ENCODE peak calls at places on chromosome 13, in four cellular contexts. One of them, this sample, is unnamed.

GRCh38 chr13:112722433-112723250 is 32.8 kb downstream of the ATP11A start:
- DNase-seq in astrocyte: peak
- DNase-seq in HepG2: peak
- DNase-seq in fibroblast of lung: peak
- DNase-seq in this sample: peak

GRCh38 chr13:89457977-89458376 is 1786.8 kb downstream of the SLITRK5 start:
- DNase-seq in HepG2: no peak
- DNase-seq in fibroblast of lung: peak
- DNase-seq in astrocyte: peak
- DNase-seq in this sample: peak

GRCh38 chr13:108961542-108962125 is 332.2 kb downstream of the MYO16 start:
- DNase-seq in fibroblast of lung: peak
- DNase-seq in astrocyte: peak
- DNase-seq in HepG2: peak
- DNase-seq in this sample: peak

GRCh38 chr13:24271611-24272451 is 37.5 kb upstream of the C1QTNF9 start:
- DNase-seq in astrocyte: peak
- DNase-seq in fibroblast of lung: peak
- DNase-seq in HepG2: peak
- DNase-seq in this sample: no peak

GRCh38 chr13:51643114-51643881 is 59.0 kb downstream of the WDFY2 start:
- DNase-seq in fibroblast of lung: peak
- DNase-seq in HepG2: peak
- DNase-seq in astrocyte: peak
- DNase-seq in this sample: peak

GRCh38 chr13:112521073-112521685 is 66.8 kb downstream of the TUBGCP3 start:
- DNase-seq in fibroblast of lung: peak
- DNase-seq in HepG2: no peak
- DNase-seq in astrocyte: no peak
- DNase-seq in this sample: no peak

GRCh38 chr13:51315658-51316057 is 23.8 kb upstream of the SERPINE3 start:
- DNase-seq in HepG2: no peak
- DNase-seq in fibroblast of lung: peak
- DNase-seq in astrocyte: peak
- DNase-seq in this sample: no peak

GRCh38 chr13:50319603-50320296 is 304.5 kb downstream of the KCNRG start:
- DNase-seq in HepG2: peak
- DNase-seq in astrocyte: peak
- DNase-seq in fibroblast of lung: peak
- DNase-seq in this sample: no peak

GRCh38 chr13:110348751-110349150 is 41.7 kb downstream of the COL4A2 start:
- DNase-seq in HepG2: no peak
- DNase-seq in fibroblast of lung: no peak
- DNase-seq in astrocyte: no peak
- DNase-seq in this sample: no peak

GRCh38 chr13:97810152-97810551 is 143.3 kb upstream of the IPO5 start:
- DNase-seq in astrocyte: no peak
- DNase-seq in fibroblast of lung: peak
- DNase-seq in HepG2: peak
- DNase-seq in this sample: no peak

GRCh38 chr13:78587395-78587794 is 16.0 kb downstream of the POU4F1 start:
- DNase-seq in HepG2: no peak
- DNase-seq in astrocyte: no peak
- DNase-seq in fibroblast of lung: no peak
- DNase-seq in this sample: no peak

GRCh38 chr13:75770164-75771145 is 134.3 kb downstream of the LMO7 start:
- DNase-seq in HepG2: no peak
- DNase-seq in astrocyte: peak
- DNase-seq in fibroblast of lung: peak
- DNase-seq in this sample: no peak

GRCh38 chr13:71580614-71581013 is 286.4 kb downstream of the DACH1 start:
- DNase-seq in astrocyte: no peak
- DNase-seq in fibroblast of lung: no peak
- DNase-seq in HepG2: no peak
- DNase-seq in this sample: no peak

GRCh38 chr13:51625555-51626345 is 41.5 kb downstream of the WDFY2 start:
- DNase-seq in HepG2: no peak
- DNase-seq in astrocyte: no peak
- DNase-seq in fibroblast of lung: no peak
- DNase-seq in this sample: no peak

GRCh38 chr13:24127116-24127631 is 33.3 kb upstream of the SPATA13 start:
- DNase-seq in HepG2: no peak
- DNase-seq in fibroblast of lung: peak
- DNase-seq in astrocyte: no peak
- DNase-seq in this sample: no peak

GRCh38 chr13:30818323-30818960 is 83.1 kb downstream of the ALOX5AP start:
- DNase-seq in astrocyte: peak
- DNase-seq in fibroblast of lung: peak
- DNase-seq in HepG2: no peak
- DNase-seq in this sample: no peak

GRCh38 chr13:23433171-23434153 is at the start of gene SACS:
- DNase-seq in astrocyte: peak
- DNase-seq in HepG2: no peak
- DNase-seq in fibroblast of lung: peak
- DNase-seq in this sample: no peak

GRCh38 chr13:31261241-31261640 is 61.5 kb downstream of the B3GLCT start:
- DNase-seq in HepG2: no peak
- DNase-seq in astrocyte: no peak
- DNase-seq in fibroblast of lung: no peak
- DNase-seq in this sample: no peak

GRCh38 chr13:21067794-21068193 is 6.4 kb upstream of the LATS2 start:
- DNase-seq in HepG2: no peak
- DNase-seq in astrocyte: no peak
- DNase-seq in fibroblast of lung: no peak
- DNase-seq in this sample: no peak

GRCh38 chr13:66556306-66556705 is 673.8 kb downstream of the PCDH9 start:
- DNase-seq in astrocyte: no peak
- DNase-seq in HepG2: no peak
- DNase-seq in fibroblast of lung: no peak
- DNase-seq in this sample: no peak

GRCh38 chr13:45658586-45659235 is 43.2 kb upstream of the ERICH6B start:
- DNase-seq in HepG2: no peak
- DNase-seq in astrocyte: peak
- DNase-seq in fibroblast of lung: peak
- DNase-seq in this sample: peak

GRCh38 chr13:30998548-30999140 is 66.2 kb downstream of the TEX26 start:
- DNase-seq in fibroblast of lung: peak
- DNase-seq in HepG2: no peak
- DNase-seq in astrocyte: peak
- DNase-seq in this sample: no peak

GRCh38 chr13:93862259-93862658 is 617.2 kb downstream of the DCT start:
- DNase-seq in fibroblast of lung: peak
- DNase-seq in astrocyte: peak
- DNase-seq in HepG2: no peak
- DNase-seq in this sample: no peak

GRCh38 chr13:24682353-24682752 is 2.1 kb downstream of the ATP12A start:
- DNase-seq in fibroblast of lung: no peak
- DNase-seq in astrocyte: no peak
- DNase-seq in HepG2: no peak
- DNase-seq in this sample: no peak

GRCh38 chr13:30042891-30043630 is 192.6 kb upstream of the UBL3 start:
- DNase-seq in astrocyte: no peak
- DNase-seq in HepG2: no peak
- DNase-seq in fibroblast of lung: no peak
- DNase-seq in this sample: no peak

GRCh38 chr13:44974056-44974798 is 15.0 kb downstream of the NUFIP1 start:
- DNase-seq in fibroblast of lung: peak
- DNase-seq in astrocyte: peak
- DNase-seq in HepG2: no peak
- DNase-seq in this sample: no peak

GRCh38 chr13:46663644-46664043 is 110.7 kb downstream of the LRCH1 start:
- DNase-seq in astrocyte: no peak
- DNase-seq in fibroblast of lung: no peak
- DNase-seq in HepG2: no peak
- DNase-seq in this sample: no peak

GRCh38 chr13:110001622-110002275 is 215.4 kb upstream of the IRS2 start:
- DNase-seq in astrocyte: peak
- DNase-seq in HepG2: no peak
- DNase-seq in fibroblast of lung: peak
- DNase-seq in this sample: no peak

GRCh38 chr13:76012091-76012721 is 376.1 kb downstream of the LMO7 start:
- DNase-seq in astrocyte: peak
- DNase-seq in HepG2: no peak
- DNase-seq in fibroblast of lung: peak
- DNase-seq in this sample: no peak

GRCh38 chr13:108959254-108959653 is 329.8 kb downstream of the MYO16 start:
- DNase-seq in fibroblast of lung: peak
- DNase-seq in astrocyte: peak
- DNase-seq in HepG2: no peak
- DNase-seq in this sample: no peak

GRCh38 chr13:27573265-27573664 is 47.1 kb downstream of the LNX2 start:
- DNase-seq in astrocyte: peak
- DNase-seq in HepG2: peak
- DNase-seq in fibroblast of lung: peak
- DNase-seq in this sample: no peak

GRCh38 chr13:80547885-80548284 is 207.0 kb upstream of the SPRY2 start:
- DNase-seq in astrocyte: no peak
- DNase-seq in fibroblast of lung: peak
- DNase-seq in HepG2: no peak
- DNase-seq in this sample: no peak

GRCh38 chr13:106348032-106348431 is 187.4 kb downstream of the EFNB2 start:
- DNase-seq in astrocyte: peak
- DNase-seq in HepG2: no peak
- DNase-seq in fibroblast of lung: peak
- DNase-seq in this sample: peak

GRCh38 chr13:107835339-107836018 is 379.9 kb downstream of the LIG4 start:
- DNase-seq in astrocyte: peak
- DNase-seq in HepG2: no peak
- DNase-seq in fibroblast of lung: peak
- DNase-seq in this sample: no peak

GRCh38 chr13:40191186-40191980 is 475.1 kb downstream of the FOXO1 start:
- DNase-seq in astrocyte: peak
- DNase-seq in fibroblast of lung: peak
- DNase-seq in HepG2: no peak
- DNase-seq in this sample: no peak

GRCh38 chr13:40190656-40191100 is 475.8 kb downstream of the FOXO1 start:
- DNase-seq in HepG2: peak
- DNase-seq in fibroblast of lung: peak
- DNase-seq in astrocyte: peak
- DNase-seq in this sample: peak

GRCh38 chr13:40189426-40189825 is 477.0 kb downstream of the FOXO1 start:
- DNase-seq in astrocyte: no peak
- DNase-seq in fibroblast of lung: no peak
- DNase-seq in HepG2: no peak
- DNase-seq in this sample: no peak

GRCh38 chr13:40187836-40188591 is 478.4 kb downstream of the FOXO1 start:
- DNase-seq in HepG2: no peak
- DNase-seq in fibroblast of lung: peak
- DNase-seq in astrocyte: no peak
- DNase-seq in this sample: no peak

GRCh38 chr13:40189885-40190655 is 476.4 kb downstream of the FOXO1 start:
- DNase-seq in fibroblast of lung: peak
- DNase-seq in HepG2: no peak
- DNase-seq in astrocyte: no peak
- DNase-seq in this sample: no peak
- H2AFZ ChIP-seq in fibroblast of lung: no peak
- H2AFZ ChIP-seq in HepG2: no peak
- H2AFZ ChIP-seq in astrocyte: peak
- H2AFZ ChIP-seq in this sample: no peak

GRCh38 chr13:59086147-59086546 is 1077.6 kb downstream of the DIAPH3 start:
- DNase-seq in HepG2: no peak
- DNase-seq in astrocyte: peak
- DNase-seq in fibroblast of lung: peak
- DNase-seq in this sample: no peak
- TF ChIP-seq EZH2 in HepG2: no peak
- TF ChIP-seq EZH2 in astrocyte: no peak
- TF ChIP-seq EZH2 in fibroblast of lung: no peak
- TF ChIP-seq EZH2 in this sample: no peak

DNA sequence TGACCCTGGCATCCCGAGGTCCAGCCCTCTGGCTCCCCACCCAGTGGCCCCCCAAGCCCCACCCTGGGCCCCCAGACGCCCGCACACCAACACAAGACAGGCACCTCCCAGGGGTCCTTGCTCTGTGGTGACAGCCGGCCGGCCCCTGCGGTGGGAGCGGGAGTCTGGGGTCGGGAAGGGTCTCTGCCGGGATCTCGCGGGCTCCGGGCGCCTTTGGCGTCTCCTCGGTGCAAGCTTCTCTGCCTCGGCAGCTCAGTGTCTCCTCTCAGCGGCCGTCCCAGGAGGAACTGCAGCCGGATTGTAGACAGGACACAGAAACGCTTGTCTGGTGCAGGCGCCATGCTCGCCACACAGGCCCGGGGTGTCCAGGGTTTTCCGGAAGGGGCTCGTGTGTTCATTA is 43.7 kb downstream of the TMEM255B start:
- DNase-seq in HepG2: no peak
- DNase-seq in fibroblast of lung: no peak
- DNase-seq in astrocyte: no peak
- DNase-seq in this sample: no peak
- H2AFZ ChIP-seq in HepG2: no peak
- H2AFZ ChIP-seq in fibroblast of lung: no peak
- H2AFZ ChIP-seq in astrocyte: no peak
- H2AFZ ChIP-seq in this sample: no peak

DNA sequence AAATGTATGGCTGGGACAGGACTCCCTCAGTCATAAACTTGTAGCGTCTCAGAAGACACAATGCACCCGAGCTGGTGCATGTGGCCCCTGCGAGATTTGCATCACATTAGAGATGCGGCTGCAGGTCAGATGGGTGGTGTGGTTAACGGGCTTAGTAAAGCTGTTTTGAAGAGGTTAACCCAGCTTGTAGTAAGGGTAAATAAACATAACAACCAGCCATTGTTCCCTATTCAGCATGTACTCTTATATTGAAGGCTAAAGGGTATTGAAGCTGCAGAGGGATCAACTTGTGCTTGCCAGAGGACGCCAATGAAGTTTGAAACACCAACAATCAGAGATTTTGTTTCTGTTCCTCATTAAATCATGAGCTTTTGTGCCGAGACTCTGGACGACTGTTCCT is 79.4 kb downstream of the ZIC5 start:
- DNase-seq in fibroblast of lung: no peak
- DNase-seq in astrocyte: no peak
- DNase-seq in HepG2: no peak
- DNase-seq in this sample: no peak
- TF ChIP-seq EZH2 in fibroblast of lung: no peak
- TF ChIP-seq EZH2 in astrocyte: no peak
- TF ChIP-seq EZH2 in HepG2: no peak
- TF ChIP-seq EZH2 in this sample: no peak

DNA sequence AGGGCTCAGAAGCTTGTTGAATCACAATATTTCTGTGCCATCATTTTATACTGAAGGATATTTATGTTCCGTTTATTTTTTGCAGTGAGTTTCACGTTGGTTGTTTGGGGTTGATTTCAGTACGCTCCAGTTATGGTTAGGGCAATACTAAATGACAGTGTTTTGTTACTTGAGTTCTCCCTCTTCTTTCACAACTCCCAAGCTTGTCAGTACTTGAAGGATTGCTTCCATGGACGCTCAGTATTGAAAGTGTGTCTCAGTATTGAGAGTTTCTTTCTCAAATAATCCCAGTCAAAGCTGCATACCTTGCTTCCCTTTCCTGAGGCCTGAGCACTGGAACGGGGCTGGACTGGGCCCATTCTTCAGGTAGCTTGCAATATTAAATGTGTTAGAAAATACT is 38.9 kb downstream of the LACC1 start:
- DNase-seq in astrocyte: no peak
- DNase-seq in fibroblast of lung: no peak
- DNase-seq in HepG2: no peak
- DNase-seq in this sample: no peak
- H2AFZ ChIP-seq in astrocyte: no peak
- H2AFZ ChIP-seq in fibroblast of lung: no peak
- H2AFZ ChIP-seq in HepG2: peak
- H2AFZ ChIP-seq in this sample: peak

This sample was measured in keratinocyte.